ENCODE peak calls at places on chromosomes 3 and 15, in five cellular contexts. M is spleen, F is tibial nerve, Z is esophagus squamous epithelium, K is sigmoid colon. W is an unnamed sample. For H3K4me1, the result is how much of the 10 kb centered on the place peaks cover.

GRCh38 chr3:189690237-189690636 is 59.0 kb downstream of the TP63 start:
- DNase-seq in M (no peak), F (no peak), Z (no peak), K (no peak), W (no peak)

GRCh38 chr3:60755094-60755493 is 496.2 kb downstream of the FHIT start:
- DNase-seq in M (no peak), F (no peak), Z (no peak), K (no peak), W (peak)

GRCh38 chr15:22949074-22949547 is 31.1 kb downstream of the CYFIP1 start:
- DNase-seq in M (peak), F (peak), Z (no peak), K (peak), W (peak)

GRCh38 chr15:70507772-70508351 is 255.5 kb downstream of the UACA start:
- DNase-seq in M (peak), F (no peak), Z (no peak), K (no peak), W (no peak)

GRCh38 chr3:172846103-172846561 is 95.6 kb downstream of the ECT2 start:
- DNase-seq in M (no peak), F (no peak), Z (no peak), K (no peak), W (no peak)

GRCh38 chr15:74420193-74420905 is 13.4 kb downstream of the SEMA7A start:
- DNase-seq in M (peak), F (no peak), Z (no peak), K (no peak), W (peak)

GRCh38 chr3:62587169-62587568 is 213.8 kb upstream of the FEZF2 start:
- DNase-seq in M (no peak), F (no peak), Z (no peak), K (no peak), W (no peak)

GRCh38 chr15:68352401-68353062 is 75.0 kb downstream of the FEM1B start:
- DNase-seq in M (peak), F (peak), Z (no peak), K (peak), W (no peak)

GRCh38 chr15:27865323-27865922 is 233.7 kb downstream of the OCA2 start:
- DNase-seq in M (no peak), F (no peak), Z (no peak), K (no peak), W (no peak)

GRCh38 chr15:50108446-50108845 is 10.6 kb downstream of the ATP8B4 start:
- DNase-seq in M (no peak), F (no peak), Z (no peak), K (no peak), W (no peak)

GRCh38 chr3:186024210-186024609 is 84.7 kb downstream of the ETV5 start:
- DNase-seq in M (no peak), F (peak), Z (no peak), K (peak), W (peak)

GRCh38 chr3:154224366-154224765 is 99.9 kb downstream of the DHX36 start:
- DNase-seq in M (no peak), F (no peak), Z (no peak), K (no peak), W (no peak)

GRCh38 chr3:50652709-50653108 is 22.0 kb upstream of the DOCK3 start:
- DNase-seq in M (peak), F (no peak), Z (no peak), K (no peak), W (no peak)

GRCh38 chr3:9231006-9231405 is 18.4 kb downstream of the SRGAP3 start:
- DNase-seq in M (no peak), F (no peak), Z (no peak), K (peak), W (peak)

GRCh38 chr15:31352911-31353811 is 26.5 kb downstream of the KLF13 start:
- DNase-seq in M (peak), F (peak), Z (no peak), K (peak), W (peak)

GRCh38 chr3:183954875-183955274 is 62.8 kb downstream of the ABCC5 start:
- DNase-seq in M (no peak), F (no peak), Z (no peak), K (no peak), W (no peak)

GRCh38 chr15:57559875-57560274 is 31.8 kb upstream of the MYZAP start:
- DNase-seq in M (peak), F (peak), Z (no peak), K (no peak), W (peak)

GRCh38 chr3:139830817-139831216 is 104.2 kb upstream of the CLSTN2 start:
- DNase-seq in M (no peak), F (no peak), Z (no peak), K (no peak), W (no peak)

GRCh38 chr3:170425491-170426239 is 7.0 kb downstream of the CLDN11 start:
- DNase-seq in M (peak), F (no peak), Z (no peak), K (no peak), W (peak)

GRCh38 chr3:182795383-182795782 is 2.1 kb downstream of the ATP11B start:
- DNase-seq in M (no peak), F (no peak), Z (no peak), K (no peak), W (no peak)

GRCh38 chr3:194323785-194324735 is 27.1 kb downstream of the CPN2 start:
- DNase-seq in M (no peak), F (no peak), Z (no peak), K (peak), W (peak)

GRCh38 chr3:171396048-171396447 is 64.2 kb downstream of the TNIK start:
- DNase-seq in M (no peak), F (no peak), Z (no peak), K (no peak), W (no peak)

GRCh38 chr3:62686486-62686885 is 188.7 kb downstream of the CADPS start:
- DNase-seq in M (no peak), F (no peak), Z (no peak), K (no peak), W (no peak)

GRCh38 chr3:183252108-183252782 is 808 bp upstream of the B3GNT5 start:
- DNase-seq in M (no peak), F (no peak), Z (no peak), K (peak), W (no peak)

GRCh38 chr15:68578175-68578959 is 426 bp upstream of the CORO2B start:
- DNase-seq in M (peak), F (peak), Z (no peak), K (peak), W (peak)

GRCh38 chr3:134840459-134840858 is 45.4 kb downstream of the EPHB1 start:
- DNase-seq in M (no peak), F (no peak), Z (no peak), K (no peak), W (no peak)

GRCh38 chr15:89192771-89193170 is 28.6 kb downstream of the RLBP1 start:
- DNase-seq in M (no peak), F (no peak), Z (no peak), K (no peak), W (no peak)

GRCh38 chr3:125433611-125434041 is 58.5 kb upstream of the ZNF148 start:
- DNase-seq in M (no peak), F (no peak), Z (no peak), K (no peak), W (no peak)

GRCh38 chr15:50452927-50453326 is 28.7 kb downstream of the USP8 start:
- DNase-seq in M (no peak), F (no peak), Z (no peak), K (no peak), W (no peak)

GRCh38 chr3:123084738-123085237 is 18.0 kb downstream of the PDIA5 start:
- DNase-seq in M (peak), F (no peak), Z (no peak), K (no peak), W (peak)
- H3K4me1 ChIP-seq in M (under half), F (under half), Z (half or more), K (half or more), W (half or more)

GRCh38 chr3:128343287-128344045 is 123.2 kb downstream of the DNAJB8 start:
- DNase-seq in M (peak), F (no peak), Z (no peak), K (peak), W (no peak)
- TF ChIP-seq POLR2A in M (no peak), F (no peak), Z (no peak), K (no peak), W (no peak)

DNA sequence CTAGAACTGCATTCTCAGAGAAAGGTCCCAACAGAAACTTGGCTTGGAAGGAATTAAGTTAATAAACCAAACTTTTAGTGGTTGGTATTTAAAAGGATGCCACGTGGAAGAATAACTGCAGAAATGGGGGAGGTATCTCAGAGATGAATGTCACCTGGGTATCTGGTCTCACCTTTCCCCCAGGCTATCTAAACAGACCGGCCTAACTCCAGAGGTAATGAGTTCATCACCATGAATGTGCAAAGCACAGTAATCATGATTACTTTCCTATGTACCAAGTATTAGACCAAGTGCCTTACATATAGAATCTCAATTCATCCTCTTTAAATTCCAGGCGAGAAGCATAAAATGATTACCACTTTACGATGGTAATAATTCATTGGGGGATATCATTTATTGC is 80.8 kb downstream of the FBN1 start:
- DNase-seq in M (no peak), F (no peak), Z (no peak), K (no peak), W (no peak)
- H3K4me1 ChIP-seq in M (under half), F (under half), Z (under half), K (under half), W (under half)

DNA sequence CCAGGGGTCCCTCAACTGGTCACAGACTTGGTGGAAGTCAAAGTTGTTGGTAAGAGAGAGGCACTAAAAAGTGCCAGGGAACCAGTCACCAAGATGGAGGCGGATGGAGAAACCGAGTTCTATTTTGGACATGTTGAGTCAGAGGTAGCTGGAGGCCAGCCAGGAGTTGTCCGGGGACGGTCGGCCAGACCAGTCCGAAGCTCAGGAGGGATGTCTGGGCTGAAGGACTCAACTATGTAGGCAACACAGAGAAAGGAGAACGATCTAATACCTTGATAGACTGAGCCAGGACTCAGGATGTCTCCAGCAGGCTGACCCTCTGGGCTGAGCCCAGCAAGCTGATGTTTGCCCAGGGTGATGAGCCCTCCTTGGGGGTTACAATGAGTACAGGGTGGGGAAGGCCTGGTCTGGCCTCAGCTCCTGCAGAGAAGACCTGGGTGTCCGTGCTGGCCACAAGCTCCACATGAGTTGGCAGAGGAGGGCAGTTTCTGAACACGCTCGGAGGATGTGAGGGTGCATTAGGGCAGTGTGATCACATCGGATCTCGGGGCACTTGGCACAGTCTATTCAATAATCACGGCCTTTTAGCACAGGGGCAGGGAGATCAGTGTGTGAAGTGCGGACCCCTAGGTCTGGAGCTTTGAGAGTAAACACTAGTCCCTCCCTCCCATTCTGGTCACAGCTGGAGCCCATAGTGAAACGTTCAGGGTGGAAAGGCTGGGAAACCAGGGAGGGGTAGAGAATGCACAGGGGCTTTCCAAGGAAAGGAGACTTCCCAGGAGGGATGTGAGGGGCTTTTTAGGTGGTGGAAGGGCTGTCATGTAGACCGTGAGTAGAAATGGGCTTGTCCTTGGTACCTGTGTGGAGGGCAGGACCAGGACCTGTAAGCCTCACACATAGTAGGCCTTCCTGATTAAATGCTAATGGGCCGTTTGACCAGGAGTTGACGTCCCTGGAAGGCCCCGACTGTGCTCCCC is 111.9 kb downstream of the ETFA start:
- DNase-seq in M (no peak), F (peak), Z (no peak), K (peak), W (no peak)
- TF ChIP-seq POLR2A in M (no peak), F (no peak), Z (no peak), K (no peak), W (no peak)

DNA sequence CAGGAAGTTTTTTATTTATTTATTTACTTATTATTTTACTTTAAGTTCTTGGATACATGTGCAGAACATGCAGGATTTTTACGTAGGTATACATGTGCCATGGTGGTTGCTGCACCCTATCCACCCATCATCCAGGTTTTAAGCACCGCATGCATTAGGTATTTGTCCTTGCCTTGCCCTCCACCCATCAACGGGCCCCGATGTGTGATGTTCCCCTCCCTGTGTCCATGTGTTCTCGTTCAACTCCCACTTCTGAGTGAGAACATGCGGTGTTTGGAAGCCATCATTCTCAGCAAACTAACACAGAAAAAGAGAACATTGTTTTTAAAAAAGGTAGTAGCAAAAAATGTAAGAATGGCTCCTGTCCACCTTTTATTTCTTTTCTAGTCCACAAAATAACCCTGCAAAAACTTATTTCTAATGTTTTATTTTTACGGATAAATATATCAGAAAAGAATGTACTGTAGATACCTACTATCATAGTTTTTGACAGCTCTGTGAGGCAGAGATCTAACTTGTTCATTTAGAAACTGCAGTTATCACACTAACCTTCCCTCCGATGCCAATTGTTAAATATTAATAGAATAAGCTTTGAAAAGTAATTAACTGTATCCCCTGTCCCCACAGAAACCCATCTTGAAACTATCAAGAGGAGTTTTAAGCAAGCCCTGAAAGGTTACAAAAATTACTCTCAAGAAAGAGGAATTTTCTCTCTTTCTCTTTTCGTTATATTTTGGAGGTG is 189.2 kb downstream of the LPP start:
- DNase-seq in M (no peak), F (no peak), Z (no peak), K (no peak), W (no peak)
- H3K4me1 ChIP-seq in M (under half), F (under half), Z (under half), K (half or more), W (under half)

GRCh38 chr15:98649996-98650870 is 1.9 kb downstream of the IGF1R start:
- DNase-seq in M (peak), F (peak), Z (no peak), K (no peak), W (peak)
- TF ChIP-seq POLR2A in M (no peak), F (no peak), Z (no peak), K (peak), W (no peak)

GRCh38 chr3:188396251-188396650 is 242.3 kb downstream of the LPP start:
- DNase-seq in M (no peak), F (no peak), Z (no peak), K (no peak), W (no peak)
- H3K4me1 ChIP-seq in M (under half), F (under half), Z (under half), K (half or more), W (under half)

GRCh38 chr15:29674661-29675533 is 147.4 kb downstream of the TJP1 start:
- DNase-seq in M (peak), F (no peak), Z (no peak), K (no peak), W (peak)
- TF ChIP-seq POLR2A in M (no peak), F (no peak), Z (no peak), K (no peak), W (no peak)